ENCODE peak calls at places on chromosomes 16 and 17, in seven cellular contexts. One of them, this sample, is unnamed.

GRCh38 chr16:35391328-35391727 is 1931.9 kb downstream of the TP53TG3F start:
- DNase-seq in GM12878: no peak
- DNase-seq in K562: no peak
- DNase-seq in SK-N-SH: peak
- DNase-seq in HCT116: peak
- DNase-seq in H1: peak
- DNase-seq in HepG2: peak
- DNase-seq in this sample: peak

GRCh38 chr17:10646393-10646990 is 10.6 kb downstream of the MYH3 start:
- DNase-seq in SK-N-SH: peak
- DNase-seq in H1: peak
- DNase-seq in GM12878: no peak
- DNase-seq in HCT116: peak
- DNase-seq in K562: peak
- DNase-seq in HepG2: peak
- DNase-seq in this sample: peak

GRCh38 chr17:79666111-79666510 is 55.3 kb upstream of the RBFOX3 start:
- DNase-seq in H1: peak
- DNase-seq in HepG2: no peak
- DNase-seq in GM12878: no peak
- DNase-seq in SK-N-SH: no peak
- DNase-seq in K562: no peak
- DNase-seq in HCT116: no peak
- DNase-seq in this sample: no peak

GRCh38 chr17:72591500-72592241 is 470.9 kb downstream of the SOX9 start:
- DNase-seq in HepG2: peak
- DNase-seq in HCT116: no peak
- DNase-seq in H1: peak
- DNase-seq in GM12878: no peak
- DNase-seq in SK-N-SH: peak
- DNase-seq in K562: no peak
- DNase-seq in this sample: peak

GRCh38 chr17:77802811-77803220 is 155.7 kb upstream of the TNRC6C start:
- DNase-seq in GM12878: no peak
- DNase-seq in K562: no peak
- DNase-seq in H1: peak
- DNase-seq in HCT116: no peak
- DNase-seq in SK-N-SH: peak
- DNase-seq in HepG2: no peak
- DNase-seq in this sample: no peak

GRCh38 chr17:74527081-74527480 is 4.2 kb downstream of the CD300LB start:
- DNase-seq in K562: no peak
- DNase-seq in H1: no peak
- DNase-seq in HCT116: no peak
- DNase-seq in SK-N-SH: no peak
- DNase-seq in GM12878: no peak
- DNase-seq in HepG2: no peak
- DNase-seq in this sample: no peak

GRCh38 chr17:17075037-17075755 is 32.9 kb downstream of the MPRIP start:
- DNase-seq in HepG2: no peak
- DNase-seq in HCT116: no peak
- DNase-seq in SK-N-SH: peak
- DNase-seq in K562: no peak
- DNase-seq in H1: no peak
- DNase-seq in GM12878: no peak
- DNase-seq in this sample: no peak

GRCh38 chr16:48609453-48610023 is 442 bp downstream of the N4BP1 start:
- DNase-seq in HCT116: no peak
- DNase-seq in HepG2: no peak
- DNase-seq in GM12878: no peak
- DNase-seq in H1: peak
- DNase-seq in SK-N-SH: no peak
- DNase-seq in K562: no peak
- DNase-seq in this sample: no peak

GRCh38 chr16:68289621-68290329 is 21.0 kb downstream of the SLC7A6OS start:
- DNase-seq in HepG2: no peak
- DNase-seq in K562: peak
- DNase-seq in HCT116: no peak
- DNase-seq in SK-N-SH: no peak
- DNase-seq in H1: no peak
- DNase-seq in GM12878: peak
- DNase-seq in this sample: no peak

GRCh38 chr16:81238296-81239011 is at the start of gene BCO1:
- DNase-seq in H1: no peak
- DNase-seq in HCT116: no peak
- DNase-seq in GM12878: no peak
- DNase-seq in HepG2: peak
- DNase-seq in SK-N-SH: no peak
- DNase-seq in K562: no peak
- DNase-seq in this sample: no peak

GRCh38 chr17:83062011-83062817 is 17.2 kb upstream of the METRNL start:
- DNase-seq in H1: peak
- DNase-seq in HepG2: no peak
- DNase-seq in GM12878: no peak
- DNase-seq in SK-N-SH: peak
- DNase-seq in K562: no peak
- DNase-seq in HCT116: no peak
- DNase-seq in this sample: no peak

GRCh38 chr16:4572715-4573114 is 16.6 kb downstream of the C16orf96 start:
- DNase-seq in H1: no peak
- DNase-seq in GM12878: no peak
- DNase-seq in K562: peak
- DNase-seq in SK-N-SH: no peak
- DNase-seq in HCT116: no peak
- DNase-seq in HepG2: no peak
- DNase-seq in this sample: no peak

GRCh38 chr17:38729886-38730525 is at the start of gene CISD3:
- DNase-seq in GM12878: no peak
- DNase-seq in H1: peak
- DNase-seq in HepG2: peak
- DNase-seq in HCT116: peak
- DNase-seq in SK-N-SH: peak
- DNase-seq in K562: peak
- DNase-seq in this sample: peak

GRCh38 chr17:38727661-38728220 is 2.4 kb upstream of the CISD3 start:
- DNase-seq in H1: no peak
- DNase-seq in SK-N-SH: no peak
- DNase-seq in GM12878: no peak
- DNase-seq in K562: no peak
- DNase-seq in HCT116: no peak
- DNase-seq in HepG2: no peak
- DNase-seq in this sample: no peak

GRCh38 chr17:38730526-38731379 is 612 bp downstream of the CISD3 start:
- DNase-seq in SK-N-SH: peak
- DNase-seq in GM12878: no peak
- DNase-seq in H1: peak
- DNase-seq in K562: no peak
- DNase-seq in HCT116: no peak
- DNase-seq in HepG2: peak
- DNase-seq in this sample: peak

GRCh38 chr17:38729368-38729885 is 714 bp upstream of the CISD3 start:
- DNase-seq in K562: no peak
- DNase-seq in HCT116: no peak
- DNase-seq in H1: no peak
- DNase-seq in GM12878: no peak
- DNase-seq in HepG2: no peak
- DNase-seq in SK-N-SH: no peak
- DNase-seq in this sample: no peak

DNA sequence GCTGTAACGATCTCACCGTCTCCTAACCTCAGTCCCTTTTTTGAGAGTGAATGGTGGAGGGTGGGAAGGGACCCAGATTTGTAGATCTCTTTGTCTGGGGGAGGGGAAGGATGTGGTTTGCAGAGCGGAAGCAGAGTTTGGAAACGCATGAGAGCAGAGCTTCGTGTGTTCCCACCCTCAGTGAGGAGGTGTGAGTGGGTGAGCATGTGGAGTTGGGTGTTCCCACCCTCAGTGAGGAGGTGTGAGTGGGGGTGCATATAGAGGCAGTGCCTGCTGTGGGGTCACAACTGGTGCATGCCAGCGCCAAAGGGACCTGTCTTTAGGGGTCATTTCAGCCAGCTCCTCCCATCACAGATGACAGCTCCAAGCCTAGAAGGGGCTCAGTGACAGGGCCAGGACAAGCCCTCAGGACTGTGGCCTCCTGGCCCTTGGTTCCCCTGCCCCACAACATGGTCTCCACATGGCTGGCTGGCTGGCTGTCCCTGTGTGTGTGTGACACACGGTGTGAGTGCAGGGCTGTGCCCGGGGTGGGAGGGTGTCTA is 1.8 kb upstream of the CISD3 start:
- DNase-seq in K562: no peak
- DNase-seq in GM12878: peak
- DNase-seq in HepG2: no peak
- DNase-seq in SK-N-SH: no peak
- DNase-seq in H1: no peak
- DNase-seq in HCT116: no peak
- DNase-seq in this sample: no peak
- TF ChIP-seq JUND in K562: peak
- TF ChIP-seq JUND in GM12878: no peak
- TF ChIP-seq JUND in HepG2: no peak
- TF ChIP-seq JUND in SK-N-SH: no peak
- TF ChIP-seq JUND in H1: no peak
- TF ChIP-seq JUND in HCT116: no peak
- TF ChIP-seq JUND in this sample: no peak

GRCh38 chr16:265711-266110 is 10.0 kb downstream of the RGS11 start:
- DNase-seq in K562: no peak
- DNase-seq in HepG2: no peak
- DNase-seq in H1: no peak
- DNase-seq in GM12878: no peak
- DNase-seq in HCT116: no peak
- DNase-seq in SK-N-SH: peak
- DNase-seq in this sample: peak

GRCh38 chr16:265002-265529 is 10.7 kb downstream of the RGS11 start:
- DNase-seq in HepG2: no peak
- DNase-seq in K562: no peak
- DNase-seq in H1: no peak
- DNase-seq in HCT116: no peak
- DNase-seq in GM12878: no peak
- DNase-seq in SK-N-SH: peak
- DNase-seq in this sample: no peak

GRCh38 chr16:268141-269053 is 7.3 kb downstream of the RGS11 start:
- DNase-seq in GM12878: no peak
- DNase-seq in HepG2: no peak
- DNase-seq in SK-N-SH: no peak
- DNase-seq in HCT116: no peak
- DNase-seq in H1: no peak
- DNase-seq in K562: no peak
- DNase-seq in this sample: no peak

GRCh38 chr16:264440-264951 is 11.2 kb downstream of the RGS11 start:
- DNase-seq in HCT116: no peak
- DNase-seq in H1: no peak
- DNase-seq in K562: no peak
- DNase-seq in GM12878: no peak
- DNase-seq in HepG2: no peak
- DNase-seq in SK-N-SH: peak
- DNase-seq in this sample: no peak

GRCh38 chr16:266258-267164 is 9.2 kb downstream of the RGS11 start:
- DNase-seq in SK-N-SH: peak
- DNase-seq in GM12878: no peak
- DNase-seq in K562: no peak
- DNase-seq in HepG2: no peak
- DNase-seq in HCT116: no peak
- DNase-seq in H1: no peak
- DNase-seq in this sample: no peak
- TF ChIP-seq JUND in SK-N-SH: no peak
- TF ChIP-seq JUND in GM12878: no peak
- TF ChIP-seq JUND in K562: no peak
- TF ChIP-seq JUND in HepG2: no peak
- TF ChIP-seq JUND in HCT116: no peak
- TF ChIP-seq JUND in H1: no peak
- TF ChIP-seq JUND in this sample: no peak

GRCh38 chr17:31581491-31581890 is 190.0 kb downstream of the RAB11FIP4 start:
- DNase-seq in H1: no peak
- DNase-seq in HepG2: no peak
- DNase-seq in GM12878: no peak
- DNase-seq in HCT116: no peak
- DNase-seq in SK-N-SH: no peak
- DNase-seq in K562: no peak
- DNase-seq in this sample: no peak

GRCh38 chr17:31580331-31581021 is 189.0 kb downstream of the RAB11FIP4 start:
- DNase-seq in GM12878: no peak
- DNase-seq in HCT116: no peak
- DNase-seq in K562: no peak
- DNase-seq in SK-N-SH: no peak
- DNase-seq in HepG2: no peak
- DNase-seq in H1: no peak
- DNase-seq in this sample: no peak

GRCh38 chr17:31582151-31582907 is 190.9 kb downstream of the RAB11FIP4 start:
- DNase-seq in K562: no peak
- DNase-seq in HepG2: no peak
- DNase-seq in SK-N-SH: no peak
- DNase-seq in HCT116: no peak
- DNase-seq in H1: no peak
- DNase-seq in GM12878: peak
- DNase-seq in this sample: no peak

GRCh38 chr17:31579265-31579664 is 187.8 kb downstream of the RAB11FIP4 start:
- DNase-seq in K562: no peak
- DNase-seq in H1: no peak
- DNase-seq in SK-N-SH: peak
- DNase-seq in HepG2: no peak
- DNase-seq in HCT116: no peak
- DNase-seq in GM12878: no peak
- DNase-seq in this sample: no peak

GRCh38 chr17:31581022-31581483 is 189.6 kb downstream of the RAB11FIP4 start:
- DNase-seq in H1: no peak
- DNase-seq in GM12878: no peak
- DNase-seq in K562: no peak
- DNase-seq in SK-N-SH: peak
- DNase-seq in HepG2: no peak
- DNase-seq in HCT116: no peak
- DNase-seq in this sample: peak
- TF ChIP-seq JUND in H1: no peak
- TF ChIP-seq JUND in GM12878: no peak
- TF ChIP-seq JUND in K562: no peak
- TF ChIP-seq JUND in SK-N-SH: peak
- TF ChIP-seq JUND in HepG2: no peak
- TF ChIP-seq JUND in HCT116: no peak
- TF ChIP-seq JUND in this sample: no peak

GRCh38 chr17:1460233-1460632 is 4.2 kb upstream of the CRK start:
- DNase-seq in SK-N-SH: no peak
- DNase-seq in GM12878: no peak
- DNase-seq in HCT116: no peak
- DNase-seq in K562: no peak
- DNase-seq in HepG2: peak
- DNase-seq in H1: no peak
- DNase-seq in this sample: no peak

GRCh38 chr17:1452836-1453235 is 3.2 kb downstream of the CRK start:
- DNase-seq in HepG2: no peak
- DNase-seq in HCT116: no peak
- DNase-seq in H1: no peak
- DNase-seq in K562: no peak
- DNase-seq in SK-N-SH: no peak
- DNase-seq in GM12878: no peak
- DNase-seq in this sample: no peak

GRCh38 chr17:1455748-1456599 is at the start of gene CRK:
- DNase-seq in SK-N-SH: peak
- DNase-seq in K562: peak
- DNase-seq in HCT116: peak
- DNase-seq in H1: peak
- DNase-seq in HepG2: peak
- DNase-seq in GM12878: peak
- DNase-seq in this sample: peak

GRCh38 chr17:1454541-1454940 is 1.5 kb downstream of the CRK start:
- DNase-seq in HCT116: no peak
- DNase-seq in SK-N-SH: no peak
- DNase-seq in HepG2: no peak
- DNase-seq in K562: no peak
- DNase-seq in GM12878: no peak
- DNase-seq in H1: no peak
- DNase-seq in this sample: no peak

GRCh38 chr17:1455291-1455747 is 713 bp downstream of the CRK start:
- DNase-seq in H1: peak
- DNase-seq in K562: peak
- DNase-seq in HCT116: no peak
- DNase-seq in HepG2: peak
- DNase-seq in GM12878: no peak
- DNase-seq in SK-N-SH: peak
- DNase-seq in this sample: peak
- TF ChIP-seq JUND in H1: no peak
- TF ChIP-seq JUND in K562: no peak
- TF ChIP-seq JUND in HCT116: no peak
- TF ChIP-seq JUND in HepG2: no peak
- TF ChIP-seq JUND in GM12878: no peak
- TF ChIP-seq JUND in SK-N-SH: no peak
- TF ChIP-seq JUND in this sample: no peak

This sample was measured in T47D.